ENCODE peak calls at places on chromosomes 16 and 17, in nine cellular contexts. One of them, this sample, is unnamed.

GRCh38 chr16:66007717-66008116 is 358.8 kb upstream of the CDH5 start:
- DNase-seq in GM19239: no peak
- DNase-seq in HuH-7.5: no peak
- DNase-seq in ureter: no peak
- DNase-seq in CD8-positive, alpha-beta T cell: no peak
- DNase-seq in endothelial cell of umbilical vein: no peak
- DNase-seq in left kidney: peak
- DNase-seq in progenitor cell of endocrine pancreas: no peak
- DNase-seq in stimulated activated CD8-positive, alpha-beta memory T cell treated with anti-CD3 and anti-CD28 coated beads, Interleukin-15, amount 100 ng/mL, for 1 hour: no peak
- DNase-seq in this sample: no peak

GRCh38 chr16:53773881-53774280 is 69.9 kb downstream of the FTO start:
- DNase-seq in ureter: no peak
- DNase-seq in progenitor cell of endocrine pancreas: no peak
- DNase-seq in CD8-positive, alpha-beta T cell: no peak
- DNase-seq in GM19239: no peak
- DNase-seq in left kidney: no peak
- DNase-seq in stimulated activated CD8-positive, alpha-beta memory T cell treated with anti-CD3 and anti-CD28 coated beads, Interleukin-15, amount 100 ng/mL, for 1 hour: no peak
- DNase-seq in HuH-7.5: no peak
- DNase-seq in endothelial cell of umbilical vein: no peak
- DNase-seq in this sample: no peak

GRCh38 chr16:26717826-26718225 is 348.9 kb upstream of the C16orf82 start:
- DNase-seq in endothelial cell of umbilical vein: no peak
- DNase-seq in ureter: no peak
- DNase-seq in HuH-7.5: no peak
- DNase-seq in left kidney: peak
- DNase-seq in stimulated activated CD8-positive, alpha-beta memory T cell treated with anti-CD3 and anti-CD28 coated beads, Interleukin-15, amount 100 ng/mL, for 1 hour: no peak
- DNase-seq in progenitor cell of endocrine pancreas: no peak
- DNase-seq in CD8-positive, alpha-beta T cell: no peak
- DNase-seq in GM19239: no peak
- DNase-seq in this sample: no peak

GRCh38 chr17:45628019-45628418 is 137.5 kb upstream of the PLEKHM1 start:
- DNase-seq in left kidney: no peak
- DNase-seq in HuH-7.5: no peak
- DNase-seq in GM19239: no peak
- DNase-seq in progenitor cell of endocrine pancreas: no peak
- DNase-seq in stimulated activated CD8-positive, alpha-beta memory T cell treated with anti-CD3 and anti-CD28 coated beads, Interleukin-15, amount 100 ng/mL, for 1 hour: no peak
- DNase-seq in endothelial cell of umbilical vein: no peak
- DNase-seq in CD8-positive, alpha-beta T cell: no peak
- DNase-seq in ureter: no peak
- DNase-seq in this sample: no peak

GRCh38 chr17:27264068-27264812 is 29.7 kb upstream of the WSB1 start:
- DNase-seq in GM19239: no peak
- DNase-seq in HuH-7.5: no peak
- DNase-seq in progenitor cell of endocrine pancreas: no peak
- DNase-seq in ureter: no peak
- DNase-seq in CD8-positive, alpha-beta T cell: no peak
- DNase-seq in left kidney: no peak
- DNase-seq in stimulated activated CD8-positive, alpha-beta memory T cell treated with anti-CD3 and anti-CD28 coated beads, Interleukin-15, amount 100 ng/mL, for 1 hour: no peak
- DNase-seq in endothelial cell of umbilical vein: no peak
- DNase-seq in this sample: no peak

GRCh38 chr17:7336240-7337175 is at the start of gene ACAP1:
- DNase-seq in stimulated activated CD8-positive, alpha-beta memory T cell treated with anti-CD3 and anti-CD28 coated beads, Interleukin-15, amount 100 ng/mL, for 1 hour: peak
- DNase-seq in left kidney: no peak
- DNase-seq in CD8-positive, alpha-beta T cell: peak
- DNase-seq in progenitor cell of endocrine pancreas: no peak
- DNase-seq in ureter: no peak
- DNase-seq in endothelial cell of umbilical vein: no peak
- DNase-seq in HuH-7.5: no peak
- DNase-seq in GM19239: peak
- DNase-seq in this sample: peak

GRCh38 chr16:3457434-3458252 is 14.2 kb downstream of the NAA60 start:
- DNase-seq in GM19239: peak
- DNase-seq in stimulated activated CD8-positive, alpha-beta memory T cell treated with anti-CD3 and anti-CD28 coated beads, Interleukin-15, amount 100 ng/mL, for 1 hour: peak
- DNase-seq in ureter: peak
- DNase-seq in progenitor cell of endocrine pancreas: peak
- DNase-seq in endothelial cell of umbilical vein: peak
- DNase-seq in left kidney: peak
- DNase-seq in CD8-positive, alpha-beta T cell: peak
- DNase-seq in HuH-7.5: peak
- DNase-seq in this sample: peak

GRCh38 chr17:65931246-65932149 is 260.4 kb downstream of the CEP112 start:
- DNase-seq in left kidney: no peak
- DNase-seq in CD8-positive, alpha-beta T cell: no peak
- DNase-seq in HuH-7.5: no peak
- DNase-seq in progenitor cell of endocrine pancreas: no peak
- DNase-seq in ureter: no peak
- DNase-seq in stimulated activated CD8-positive, alpha-beta memory T cell treated with anti-CD3 and anti-CD28 coated beads, Interleukin-15, amount 100 ng/mL, for 1 hour: no peak
- DNase-seq in endothelial cell of umbilical vein: no peak
- DNase-seq in GM19239: no peak
- DNase-seq in this sample: no peak

GRCh38 chr16:27816561-27816960 is 247.0 kb downstream of the GSG1L start:
- DNase-seq in stimulated activated CD8-positive, alpha-beta memory T cell treated with anti-CD3 and anti-CD28 coated beads, Interleukin-15, amount 100 ng/mL, for 1 hour: no peak
- DNase-seq in left kidney: no peak
- DNase-seq in CD8-positive, alpha-beta T cell: no peak
- DNase-seq in GM19239: no peak
- DNase-seq in endothelial cell of umbilical vein: no peak
- DNase-seq in ureter: no peak
- DNase-seq in HuH-7.5: no peak
- DNase-seq in progenitor cell of endocrine pancreas: no peak
- DNase-seq in this sample: no peak

GRCh38 chr17:74779948-74780400 is 3.8 kb upstream of the NAT9 start:
- DNase-seq in stimulated activated CD8-positive, alpha-beta memory T cell treated with anti-CD3 and anti-CD28 coated beads, Interleukin-15, amount 100 ng/mL, for 1 hour: no peak
- DNase-seq in CD8-positive, alpha-beta T cell: peak
- DNase-seq in ureter: no peak
- DNase-seq in progenitor cell of endocrine pancreas: no peak
- DNase-seq in endothelial cell of umbilical vein: no peak
- DNase-seq in HuH-7.5: no peak
- DNase-seq in left kidney: no peak
- DNase-seq in GM19239: peak
- DNase-seq in this sample: peak

GRCh38 chr16:88924834-88925539 is 52.0 kb downstream of the CBFA2T3 start:
- DNase-seq in endothelial cell of umbilical vein: peak
- DNase-seq in left kidney: peak
- DNase-seq in ureter: no peak
- DNase-seq in progenitor cell of endocrine pancreas: no peak
- DNase-seq in CD8-positive, alpha-beta T cell: no peak
- DNase-seq in GM19239: peak
- DNase-seq in HuH-7.5: peak
- DNase-seq in stimulated activated CD8-positive, alpha-beta memory T cell treated with anti-CD3 and anti-CD28 coated beads, Interleukin-15, amount 100 ng/mL, for 1 hour: no peak
- DNase-seq in this sample: no peak

GRCh38 chr16:75340715-75341500 is 89.5 kb upstream of the BCAR1 start:
- DNase-seq in endothelial cell of umbilical vein: peak
- DNase-seq in left kidney: peak
- DNase-seq in progenitor cell of endocrine pancreas: no peak
- DNase-seq in ureter: no peak
- DNase-seq in GM19239: no peak
- DNase-seq in CD8-positive, alpha-beta T cell: no peak
- DNase-seq in stimulated activated CD8-positive, alpha-beta memory T cell treated with anti-CD3 and anti-CD28 coated beads, Interleukin-15, amount 100 ng/mL, for 1 hour: no peak
- DNase-seq in HuH-7.5: no peak
- DNase-seq in this sample: no peak

GRCh38 chr17:27984816-27985215 is 57.7 kb upstream of the NLK start:
- DNase-seq in stimulated activated CD8-positive, alpha-beta memory T cell treated with anti-CD3 and anti-CD28 coated beads, Interleukin-15, amount 100 ng/mL, for 1 hour: no peak
- DNase-seq in HuH-7.5: no peak
- DNase-seq in left kidney: peak
- DNase-seq in progenitor cell of endocrine pancreas: no peak
- DNase-seq in GM19239: no peak
- DNase-seq in endothelial cell of umbilical vein: peak
- DNase-seq in ureter: no peak
- DNase-seq in CD8-positive, alpha-beta T cell: no peak
- DNase-seq in this sample: no peak

GRCh38 chr16:89711601-89712475 is 8.9 kb downstream of the VPS9D1 start:
- DNase-seq in GM19239: peak
- DNase-seq in CD8-positive, alpha-beta T cell: peak
- DNase-seq in endothelial cell of umbilical vein: peak
- DNase-seq in stimulated activated CD8-positive, alpha-beta memory T cell treated with anti-CD3 and anti-CD28 coated beads, Interleukin-15, amount 100 ng/mL, for 1 hour: peak
- DNase-seq in ureter: no peak
- DNase-seq in progenitor cell of endocrine pancreas: no peak
- DNase-seq in left kidney: peak
- DNase-seq in HuH-7.5: no peak
- DNase-seq in this sample: peak

GRCh38 chr17:81644976-81645952 is 8.3 kb downstream of the TSPAN10 start:
- DNase-seq in GM19239: no peak
- DNase-seq in progenitor cell of endocrine pancreas: no peak
- DNase-seq in CD8-positive, alpha-beta T cell: no peak
- DNase-seq in stimulated activated CD8-positive, alpha-beta memory T cell treated with anti-CD3 and anti-CD28 coated beads, Interleukin-15, amount 100 ng/mL, for 1 hour: no peak
- DNase-seq in left kidney: no peak
- DNase-seq in endothelial cell of umbilical vein: no peak
- DNase-seq in ureter: no peak
- DNase-seq in HuH-7.5: no peak
- DNase-seq in this sample: no peak

GRCh38 chr16:56319391-56319790 is 106.0 kb downstream of the AMFR start:
- DNase-seq in HuH-7.5: no peak
- DNase-seq in ureter: no peak
- DNase-seq in left kidney: no peak
- DNase-seq in progenitor cell of endocrine pancreas: no peak
- DNase-seq in endothelial cell of umbilical vein: no peak
- DNase-seq in GM19239: no peak
- DNase-seq in CD8-positive, alpha-beta T cell: no peak
- DNase-seq in stimulated activated CD8-positive, alpha-beta memory T cell treated with anti-CD3 and anti-CD28 coated beads, Interleukin-15, amount 100 ng/mL, for 1 hour: no peak
- DNase-seq in this sample: no peak

GRCh38 chr16:73572135-73572534 is 524.2 kb upstream of the ZFHX3 start:
- DNase-seq in progenitor cell of endocrine pancreas: no peak
- DNase-seq in CD8-positive, alpha-beta T cell: no peak
- DNase-seq in GM19239: no peak
- DNase-seq in left kidney: peak
- DNase-seq in endothelial cell of umbilical vein: no peak
- DNase-seq in stimulated activated CD8-positive, alpha-beta memory T cell treated with anti-CD3 and anti-CD28 coated beads, Interleukin-15, amount 100 ng/mL, for 1 hour: no peak
- DNase-seq in HuH-7.5: no peak
- DNase-seq in ureter: peak
- DNase-seq in this sample: no peak

GRCh38 chr16:65069766-65070165 is 52.1 kb downstream of the CDH11 start:
- DNase-seq in ureter: no peak
- DNase-seq in left kidney: no peak
- DNase-seq in HuH-7.5: no peak
- DNase-seq in stimulated activated CD8-positive, alpha-beta memory T cell treated with anti-CD3 and anti-CD28 coated beads, Interleukin-15, amount 100 ng/mL, for 1 hour: no peak
- DNase-seq in endothelial cell of umbilical vein: no peak
- DNase-seq in progenitor cell of endocrine pancreas: no peak
- DNase-seq in CD8-positive, alpha-beta T cell: no peak
- DNase-seq in GM19239: no peak
- DNase-seq in this sample: no peak

GRCh38 chr16:53100131-53100748 is 45.4 kb downstream of the CHD9 start:
- DNase-seq in CD8-positive, alpha-beta T cell: no peak
- DNase-seq in stimulated activated CD8-positive, alpha-beta memory T cell treated with anti-CD3 and anti-CD28 coated beads, Interleukin-15, amount 100 ng/mL, for 1 hour: no peak
- DNase-seq in ureter: no peak
- DNase-seq in GM19239: no peak
- DNase-seq in progenitor cell of endocrine pancreas: no peak
- DNase-seq in left kidney: no peak
- DNase-seq in HuH-7.5: no peak
- DNase-seq in endothelial cell of umbilical vein: no peak
- DNase-seq in this sample: no peak

This sample was measured in activated T-helper 1 cell treated with anti-CD3 and anti-CD28 coated beads, Interleukin-2, amount 50 U/mL, for 16 hours.